ENCODE peak calls at places on chromosome 15, in ten cellular contexts. I, S, T, Y, E, B, M, X, R and Z are unnamed samples.

GRCh38 chr15:71302861-71303410 is 187.7 kb downstream of the THSD4 start:
- DNase-seq in I (no peak), S (no peak), T (no peak), Y (no peak), E (no peak), B (no peak), M (no peak), X (peak; percentile 50), R (no peak), Z (no peak)

GRCh38 chr15:62137216-62137884 is 27.7 kb downstream of the C2CD4B start:
- DNase-seq in I (no peak), S (no peak), T (no peak), Y (no peak), E (no peak), B (no peak), M (no peak), X (no peak), R (no peak), Z (no peak)

GRCh38 chr15:86776120-86776519 is 696.4 kb downstream of the AGBL1 start:
- DNase-seq in I (no peak), S (no peak), T (no peak), Y (no peak), E (no peak), B (no peak), M (no peak), X (no peak), R (no peak), Z (no peak)

GRCh38 chr15:75731248-75732100 is 18.8 kb upstream of the CSPG4 start:
- DNase-seq in I (no peak), S (no peak), T (no peak), Y (peak; percentile 67), E (peak; percentile 77), B (no peak), M (no peak), X (peak; percentile 65), R (no peak), Z (peak; percentile 65)

GRCh38 chr15:73685981-73686380 is 1.8 kb downstream of the CD276 start:
- DNase-seq in I (no peak), S (no peak), T (no peak), Y (peak; percentile 59), E (no peak), B (no peak), M (no peak), X (peak; percentile 19), R (no peak), Z (no peak)

GRCh38 chr15:80951941-80952340 is 37.7 kb downstream of the MESD start:
- DNase-seq in I (no peak), S (no peak), T (no peak), Y (peak; percentile 56), E (no peak), B (no peak), M (no peak), X (no peak), R (no peak), Z (no peak)

GRCh38 chr15:57401546-57401945 is 25.2 kb downstream of the CGNL1 start:
- DNase-seq in I (peak; percentile 75), S (no peak), T (no peak), Y (no peak), E (no peak), B (no peak), M (no peak), X (no peak), R (no peak), Z (no peak)

GRCh38 chr15:58568157-58568571 is 136.4 kb downstream of the LIPC start:
- DNase-seq in I (no peak), S (no peak), T (no peak), Y (no peak), E (no peak), B (no peak), M (peak; percentile 15), X (no peak), R (no peak), Z (no peak)

GRCh38 chr15:27872355-27872754 is 226.8 kb downstream of the OCA2 start:
- DNase-seq in I (no peak), S (no peak), T (no peak), Y (no peak), E (no peak), B (no peak), M (no peak), X (no peak), R (no peak), Z (no peak)

GRCh38 chr15:96324192-96324895 is 6.2 kb upstream of the NR2F2 start:
- DNase-seq in I (peak; percentile 51), S (peak; percentile 23), T (no peak), Y (peak; percentile 81), E (no peak), B (no peak), M (no peak), X (peak; percentile 65), R (no peak), Z (no peak)

GRCh38 chr15:48954538-48954937 is 9.2 kb downstream of the SHC4 start:
- DNase-seq in I (peak; percentile 52), S (peak; percentile 44), T (no peak), Y (peak; percentile 71), E (no peak), B (no peak), M (no peak), X (peak; percentile 12), R (no peak), Z (no peak)

GRCh38 chr15:68491415-68492106 is 59.6 kb upstream of the ITGA11 start:
- DNase-seq in I (no peak), S (no peak), T (no peak), Y (no peak), E (no peak), B (no peak), M (no peak), X (no peak), R (no peak), Z (no peak)

GRCh38 chr15:49438970-49439631 is 16.1 kb downstream of the FGF7 start:
- DNase-seq in I (no peak), S (no peak), T (no peak), Y (peak; percentile 66), E (peak; percentile 55), B (no peak), M (no peak), X (no peak), R (no peak), Z (no peak)

GRCh38 chr15:70781236-70781635 is 17.9 kb upstream of the UACA start:
- DNase-seq in I (no peak), S (peak; percentile 59), T (no peak), Y (no peak), E (no peak), B (no peak), M (no peak), X (no peak), R (no peak), Z (no peak)

GRCh38 chr15:48191574-48192225 is at the start of gene CTXN2:
- DNase-seq in I (peak; percentile 11), S (no peak), T (no peak), Y (no peak), E (no peak), B (peak; percentile 14), M (no peak), X (peak; percentile 1), R (no peak), Z (no peak)

GRCh38 chr15:75089781-75090734 is 66.7 kb downstream of the PPCDC start:
- DNase-seq in I (no peak), S (peak; percentile 55), T (no peak), Y (no peak), E (no peak), B (no peak), M (no peak), X (no peak), R (no peak), Z (no peak)

GRCh38 chr15:56608140-56608778 is 125.0 kb downstream of the ZNF280D start:
- DNase-seq in I (peak; percentile 30), S (peak; percentile 9), T (no peak), Y (no peak), E (no peak), B (no peak), M (no peak), X (no peak), R (peak; percentile 44), Z (no peak)

GRCh38 chr15:75673426-75674247 is 25.9 kb downstream of the SNX33 start:
- DNase-seq in I (peak; percentile 52), S (peak; percentile 83), T (no peak), Y (peak; percentile 97), E (peak; percentile 89), B (peak; percentile 5), M (no peak), X (peak; percentile 68), R (no peak), Z (peak; percentile 79)

GRCh38 chr15:39784125-39784524 is 1.5 kb upstream of the FSIP1 start:
- DNase-seq in I (no peak), S (peak; percentile 73), T (no peak), Y (no peak), E (no peak), B (no peak), M (no peak), X (peak; percentile 56), R (no peak), Z (peak; percentile 42)

GRCh38 chr15:32659340-32659831 is 17.9 kb downstream of the SCG5 start:
- DNase-seq in I (peak; percentile 75), S (peak; percentile 43), T (no peak), Y (peak; percentile 73), E (no peak), B (no peak), M (peak; percentile 37), X (no peak), R (no peak), Z (peak; percentile 43)

GRCh38 chr15:95295311-95295710 is 1035.2 kb upstream of the NR2F2 start:
- DNase-seq in I (no peak), S (no peak), T (no peak), Y (no peak), E (no peak), B (no peak), M (no peak), X (no peak), R (no peak), Z (no peak)

GRCh38 chr15:79872358-79873017 is 24.3 kb downstream of the MTHFS start:
- DNase-seq in I (peak; percentile 79), S (peak; percentile 69), T (no peak), Y (no peak), E (no peak), B (no peak), M (no peak), X (no peak), R (no peak), Z (no peak)

GRCh38 chr15:34304613-34305012 is 33.0 kb downstream of the SLC12A6 start:
- DNase-seq in I (peak; percentile 79), S (peak; percentile 47), T (no peak), Y (no peak), E (no peak), B (no peak), M (no peak), X (peak; percentile 86), R (no peak), Z (peak; percentile 69)